ENCODE peak calls at places on chromosome 4, in nine cellular contexts. One of them, this sample, is unnamed.

GRCh38 chr4:137156054-137156453 is 376.2 kb downstream of the PCDH18 start:
- DNase-seq in substantia nigra: no peak
- DNase-seq in NCI-H774: no peak
- DNase-seq in stimulated activated CD4-positive, alpha-beta T cell treated with anti-CD3 and anti-CD28 coated beads, Interleukin-1b, Interleukin-23, amount 100 ng/mL, for 1 hour: no peak
- DNase-seq in posterior vena cava: no peak
- DNase-seq in GM19239: no peak
- DNase-seq in NCI-H2081: no peak
- DNase-seq in hippocampal formation: no peak
- DNase-seq in HTR-8/SVneo: peak
- DNase-seq in this sample: no peak

GRCh38 chr4:70788733-70789132 is 51.0 kb downstream of the GRSF1 start:
- DNase-seq in NCI-H2081: no peak
- DNase-seq in GM19239: no peak
- DNase-seq in stimulated activated CD4-positive, alpha-beta T cell treated with anti-CD3 and anti-CD28 coated beads, Interleukin-1b, Interleukin-23, amount 100 ng/mL, for 1 hour: no peak
- DNase-seq in hippocampal formation: no peak
- DNase-seq in NCI-H774: no peak
- DNase-seq in posterior vena cava: no peak
- DNase-seq in substantia nigra: no peak
- DNase-seq in HTR-8/SVneo: no peak
- DNase-seq in this sample: no peak

GRCh38 chr4:107247738-107248137 is 211.6 kb upstream of the DKK2 start:
- DNase-seq in posterior vena cava: no peak
- DNase-seq in NCI-H774: no peak
- DNase-seq in substantia nigra: no peak
- DNase-seq in HTR-8/SVneo: no peak
- DNase-seq in stimulated activated CD4-positive, alpha-beta T cell treated with anti-CD3 and anti-CD28 coated beads, Interleukin-1b, Interleukin-23, amount 100 ng/mL, for 1 hour: no peak
- DNase-seq in hippocampal formation: no peak
- DNase-seq in GM19239: no peak
- DNase-seq in NCI-H2081: peak
- DNase-seq in this sample: no peak

GRCh38 chr4:27007507-27007906 is 146.9 kb downstream of the STIM2 start:
- DNase-seq in hippocampal formation: no peak
- DNase-seq in stimulated activated CD4-positive, alpha-beta T cell treated with anti-CD3 and anti-CD28 coated beads, Interleukin-1b, Interleukin-23, amount 100 ng/mL, for 1 hour: no peak
- DNase-seq in NCI-H2081: no peak
- DNase-seq in HTR-8/SVneo: no peak
- DNase-seq in GM19239: no peak
- DNase-seq in substantia nigra: no peak
- DNase-seq in NCI-H774: no peak
- DNase-seq in posterior vena cava: no peak
- DNase-seq in this sample: no peak

GRCh38 chr4:24910504-24910903 is 2.3 kb downstream of the CCDC149 start:
- DNase-seq in hippocampal formation: no peak
- DNase-seq in stimulated activated CD4-positive, alpha-beta T cell treated with anti-CD3 and anti-CD28 coated beads, Interleukin-1b, Interleukin-23, amount 100 ng/mL, for 1 hour: no peak
- DNase-seq in HTR-8/SVneo: no peak
- DNase-seq in posterior vena cava: no peak
- DNase-seq in NCI-H2081: no peak
- DNase-seq in GM19239: no peak
- DNase-seq in substantia nigra: no peak
- DNase-seq in NCI-H774: no peak
- DNase-seq in this sample: no peak

GRCh38 chr4:41660350-41660749 is 88.2 kb downstream of the PHOX2B start:
- DNase-seq in substantia nigra: no peak
- DNase-seq in stimulated activated CD4-positive, alpha-beta T cell treated with anti-CD3 and anti-CD28 coated beads, Interleukin-1b, Interleukin-23, amount 100 ng/mL, for 1 hour: no peak
- DNase-seq in HTR-8/SVneo: no peak
- DNase-seq in posterior vena cava: no peak
- DNase-seq in GM19239: no peak
- DNase-seq in NCI-H774: no peak
- DNase-seq in hippocampal formation: no peak
- DNase-seq in NCI-H2081: no peak
- DNase-seq in this sample: no peak

GRCh38 chr4:128159967-128160366 is 98.9 kb downstream of the LARP1B start:
- DNase-seq in HTR-8/SVneo: no peak
- DNase-seq in GM19239: no peak
- DNase-seq in posterior vena cava: no peak
- DNase-seq in NCI-H2081: no peak
- DNase-seq in NCI-H774: no peak
- DNase-seq in hippocampal formation: no peak
- DNase-seq in stimulated activated CD4-positive, alpha-beta T cell treated with anti-CD3 and anti-CD28 coated beads, Interleukin-1b, Interleukin-23, amount 100 ng/mL, for 1 hour: no peak
- DNase-seq in substantia nigra: no peak
- DNase-seq in this sample: no peak

GRCh38 chr4:151991001-151991883 is 230.4 kb upstream of the GATB start:
- DNase-seq in HTR-8/SVneo: no peak
- DNase-seq in GM19239: no peak
- DNase-seq in NCI-H2081: no peak
- DNase-seq in posterior vena cava: no peak
- DNase-seq in substantia nigra: no peak
- DNase-seq in stimulated activated CD4-positive, alpha-beta T cell treated with anti-CD3 and anti-CD28 coated beads, Interleukin-1b, Interleukin-23, amount 100 ng/mL, for 1 hour: no peak
- DNase-seq in NCI-H774: no peak
- DNase-seq in hippocampal formation: no peak
- DNase-seq in this sample: no peak

GRCh38 chr4:38230121-38230728 is 270.0 kb downstream of the PTTG2 start:
- DNase-seq in hippocampal formation: no peak
- DNase-seq in posterior vena cava: no peak
- DNase-seq in stimulated activated CD4-positive, alpha-beta T cell treated with anti-CD3 and anti-CD28 coated beads, Interleukin-1b, Interleukin-23, amount 100 ng/mL, for 1 hour: no peak
- DNase-seq in GM19239: no peak
- DNase-seq in substantia nigra: no peak
- DNase-seq in HTR-8/SVneo: no peak
- DNase-seq in NCI-H774: no peak
- DNase-seq in NCI-H2081: no peak
- DNase-seq in this sample: no peak

GRCh38 chr4:87150498-87151261 is 69.7 kb downstream of the KLHL8 start:
- DNase-seq in substantia nigra: no peak
- DNase-seq in stimulated activated CD4-positive, alpha-beta T cell treated with anti-CD3 and anti-CD28 coated beads, Interleukin-1b, Interleukin-23, amount 100 ng/mL, for 1 hour: peak
- DNase-seq in posterior vena cava: no peak
- DNase-seq in hippocampal formation: peak
- DNase-seq in GM19239: peak
- DNase-seq in HTR-8/SVneo: peak
- DNase-seq in NCI-H2081: peak
- DNase-seq in NCI-H774: peak
- DNase-seq in this sample: peak

GRCh38 chr4:1238676-1239000 is 10.3 kb downstream of the CTBP1 start:
- DNase-seq in GM19239: peak
- DNase-seq in NCI-H2081: no peak
- DNase-seq in NCI-H774: no peak
- DNase-seq in hippocampal formation: no peak
- DNase-seq in posterior vena cava: no peak
- DNase-seq in stimulated activated CD4-positive, alpha-beta T cell treated with anti-CD3 and anti-CD28 coated beads, Interleukin-1b, Interleukin-23, amount 100 ng/mL, for 1 hour: no peak
- DNase-seq in HTR-8/SVneo: no peak
- DNase-seq in substantia nigra: no peak
- DNase-seq in this sample: no peak

GRCh38 chr4:98659106-98659592 is 738 bp upstream of the TSPAN5 start:
- DNase-seq in HTR-8/SVneo: no peak
- DNase-seq in hippocampal formation: no peak
- DNase-seq in posterior vena cava: no peak
- DNase-seq in substantia nigra: no peak
- DNase-seq in GM19239: no peak
- DNase-seq in NCI-H774: no peak
- DNase-seq in stimulated activated CD4-positive, alpha-beta T cell treated with anti-CD3 and anti-CD28 coated beads, Interleukin-1b, Interleukin-23, amount 100 ng/mL, for 1 hour: no peak
- DNase-seq in NCI-H2081: peak
- DNase-seq in this sample: no peak

GRCh38 chr4:52876063-52876462 is 13.9 kb downstream of the RASL11B start:
- DNase-seq in hippocampal formation: no peak
- DNase-seq in stimulated activated CD4-positive, alpha-beta T cell treated with anti-CD3 and anti-CD28 coated beads, Interleukin-1b, Interleukin-23, amount 100 ng/mL, for 1 hour: no peak
- DNase-seq in GM19239: no peak
- DNase-seq in HTR-8/SVneo: no peak
- DNase-seq in NCI-H774: no peak
- DNase-seq in NCI-H2081: no peak
- DNase-seq in posterior vena cava: no peak
- DNase-seq in substantia nigra: no peak
- DNase-seq in this sample: no peak

GRCh38 chr4:138639018-138639876 is 376.3 kb upstream of the NOCT start:
- DNase-seq in NCI-H774: no peak
- DNase-seq in hippocampal formation: no peak
- DNase-seq in HTR-8/SVneo: no peak
- DNase-seq in NCI-H2081: no peak
- DNase-seq in stimulated activated CD4-positive, alpha-beta T cell treated with anti-CD3 and anti-CD28 coated beads, Interleukin-1b, Interleukin-23, amount 100 ng/mL, for 1 hour: no peak
- DNase-seq in GM19239: no peak
- DNase-seq in substantia nigra: no peak
- DNase-seq in posterior vena cava: no peak
- DNase-seq in this sample: no peak

GRCh38 chr4:43587746-43588145 is 695.2 kb downstream of the GRXCR1 start:
- DNase-seq in HTR-8/SVneo: no peak
- DNase-seq in substantia nigra: no peak
- DNase-seq in stimulated activated CD4-positive, alpha-beta T cell treated with anti-CD3 and anti-CD28 coated beads, Interleukin-1b, Interleukin-23, amount 100 ng/mL, for 1 hour: no peak
- DNase-seq in NCI-H2081: no peak
- DNase-seq in GM19239: no peak
- DNase-seq in posterior vena cava: no peak
- DNase-seq in NCI-H774: no peak
- DNase-seq in hippocampal formation: no peak
- DNase-seq in this sample: no peak

GRCh38 chr4:183337349-183337748 is 15.1 kb upstream of the CLDN24 start:
- DNase-seq in GM19239: no peak
- DNase-seq in NCI-H774: no peak
- DNase-seq in NCI-H2081: no peak
- DNase-seq in stimulated activated CD4-positive, alpha-beta T cell treated with anti-CD3 and anti-CD28 coated beads, Interleukin-1b, Interleukin-23, amount 100 ng/mL, for 1 hour: no peak
- DNase-seq in HTR-8/SVneo: no peak
- DNase-seq in posterior vena cava: peak
- DNase-seq in hippocampal formation: no peak
- DNase-seq in substantia nigra: no peak
- DNase-seq in this sample: no peak

GRCh38 chr4:103424853-103425252 is 226.7 kb upstream of the CENPE start:
- DNase-seq in substantia nigra: no peak
- DNase-seq in GM19239: no peak
- DNase-seq in posterior vena cava: no peak
- DNase-seq in HTR-8/SVneo: no peak
- DNase-seq in NCI-H774: no peak
- DNase-seq in stimulated activated CD4-positive, alpha-beta T cell treated with anti-CD3 and anti-CD28 coated beads, Interleukin-1b, Interleukin-23, amount 100 ng/mL, for 1 hour: no peak
- DNase-seq in NCI-H2081: no peak
- DNase-seq in hippocampal formation: no peak
- DNase-seq in this sample: no peak

GRCh38 chr4:98338761-98339438 is 77.7 kb downstream of the RAP1GDS1 start:
- DNase-seq in posterior vena cava: no peak
- DNase-seq in NCI-H2081: no peak
- DNase-seq in HTR-8/SVneo: no peak
- DNase-seq in substantia nigra: no peak
- DNase-seq in GM19239: no peak
- DNase-seq in stimulated activated CD4-positive, alpha-beta T cell treated with anti-CD3 and anti-CD28 coated beads, Interleukin-1b, Interleukin-23, amount 100 ng/mL, for 1 hour: no peak
- DNase-seq in NCI-H774: no peak
- DNase-seq in hippocampal formation: no peak
- DNase-seq in this sample: no peak

GRCh38 chr4:42480774-42481173 is 83.5 kb downstream of the SHISA3 start:
- DNase-seq in NCI-H2081: no peak
- DNase-seq in HTR-8/SVneo: no peak
- DNase-seq in posterior vena cava: no peak
- DNase-seq in GM19239: no peak
- DNase-seq in substantia nigra: no peak
- DNase-seq in NCI-H774: no peak
- DNase-seq in hippocampal formation: no peak
- DNase-seq in stimulated activated CD4-positive, alpha-beta T cell treated with anti-CD3 and anti-CD28 coated beads, Interleukin-1b, Interleukin-23, amount 100 ng/mL, for 1 hour: no peak
- DNase-seq in this sample: no peak

GRCh38 chr4:186241616-186242015 is 14.3 kb downstream of the KLKB1 start:
- DNase-seq in GM19239: no peak
- DNase-seq in hippocampal formation: no peak
- DNase-seq in substantia nigra: no peak
- DNase-seq in NCI-H774: no peak
- DNase-seq in posterior vena cava: no peak
- DNase-seq in HTR-8/SVneo: no peak
- DNase-seq in stimulated activated CD4-positive, alpha-beta T cell treated with anti-CD3 and anti-CD28 coated beads, Interleukin-1b, Interleukin-23, amount 100 ng/mL, for 1 hour: no peak
- DNase-seq in NCI-H2081: no peak
- DNase-seq in this sample: no peak

GRCh38 chr4:76339364-76339763 is 32.8 kb downstream of the STBD1 start:
- DNase-seq in substantia nigra: no peak
- DNase-seq in stimulated activated CD4-positive, alpha-beta T cell treated with anti-CD3 and anti-CD28 coated beads, Interleukin-1b, Interleukin-23, amount 100 ng/mL, for 1 hour: no peak
- DNase-seq in posterior vena cava: no peak
- DNase-seq in NCI-H2081: peak
- DNase-seq in GM19239: no peak
- DNase-seq in hippocampal formation: no peak
- DNase-seq in HTR-8/SVneo: no peak
- DNase-seq in NCI-H774: peak
- DNase-seq in this sample: no peak

This sample was measured in neural crest cell.